ENCODE peak calls at places on chromosome 18, in four cellular contexts. V is NCI-H2029; N is activated CD8-positive, alpha-beta memory T cell treated with anti-CD3 and anti-CD28 coated beads for 4 hours; R is CD4-positive, alpha-beta T cell. K is an unnamed sample.

GRCh38 chr18:79290876-79291275 is 104.9 kb upstream of the NFATC1 start:
- DNase-seq in V (no peak), R (no peak), N (no peak), K (no peak)

GRCh38 chr18:51194604-51195003 is 2.9 kb downstream of the MEX3C start:
- DNase-seq in V (no peak), N (no peak), R (no peak), K (no peak)

GRCh38 chr18:47883771-47884413 is 46.6 kb downstream of the SMAD2 start:
- DNase-seq in R (no peak), N (no peak), V (peak), K (no peak)

GRCh38 chr18:57748770-57749603 is 54.1 kb downstream of the ATP8B1 start:
- DNase-seq in R (no peak), V (peak), N (no peak), K (no peak)

GRCh38 chr18:14935210-14935609 is 187.2 kb downstream of the ANKRD30B start:
- DNase-seq in V (no peak), N (no peak), R (no peak), K (no peak)

GRCh38 chr18:55310044-55310676 is 277.8 kb downstream of the TCF4 start:
- DNase-seq in V (no peak), N (no peak), R (no peak), K (no peak)

GRCh38 chr18:44682871-44683221 is 2.2 kb downstream of the SETBP1 start:
- DNase-seq in V (peak), R (no peak), N (no peak), K (no peak)

GRCh38 chr18:28045176-28045810 is 131.6 kb downstream of the CDH2 start:
- DNase-seq in V (peak), R (no peak), N (no peak), K (no peak)

GRCh38 chr18:75727479-75727878 is 300.0 kb upstream of the SMIM21 start:
- DNase-seq in R (no peak), N (no peak), V (peak), K (no peak)

GRCh38 chr18:24601624-24602023 is 141.2 kb downstream of the HRH4 start:
- DNase-seq in R (no peak), N (no peak), V (no peak), K (no peak)

GRCh38 chr18:41618135-41618534 is 336.9 kb upstream of the PIK3C3 start:
- DNase-seq in N (no peak), R (no peak), V (no peak), K (no peak)

GRCh38 chr18:76081536-76081935 is 413.5 kb downstream of the ZNF516 start:
- DNase-seq in N (no peak), R (no peak), V (no peak), K (no peak)

K was measured in activated T-helper 9 cell treated with anti-CD3 and anti-CD28 coated beads, Interleukin-2, amount 50 U/mL, for 16 hours.